ENCODE peak calls at places on chromosomes 1 and 21, in five cellular contexts. X is upper lobe of right lung, H is aorta, P is epithelial cell of esophagus, Z is body of pancreas. T is an unnamed sample.

GRCh38 chr1:8424539-8425116 is 106.7 kb downstream of the SLC45A1 start:
- DNase-seq in X (peak; percentile 66), H (peak; percentile 53), P (no peak), Z (peak; percentile 86), T (no peak)

GRCh38 chr1:78358145-78358544 is 132.6 kb upstream of the PTGFR start:
- DNase-seq in X (no peak), H (no peak), P (no peak), Z (no peak), T (no peak)

GRCh38 chr21:34843562-34843961 is 174.8 kb downstream of the CLIC6 start:
- DNase-seq in X (no peak), H (no peak), P (no peak), Z (no peak), T (no peak)

GRCh38 chr1:8015036-8015808 is 10.9 kb downstream of the ERRFI1 start:
- DNase-seq in X (no peak), H (no peak), P (peak; percentile 82), Z (peak; percentile 63), T (no peak)

GRCh38 chr21:27040738-27041137 is 73.8 kb upstream of the ADAMTS5 start:
- DNase-seq in X (no peak), H (no peak), P (peak; percentile 79), Z (no peak), T (no peak)

GRCh38 chr1:230641346-230641745 is 935 bp upstream of the COG2 start:
- DNase-seq in X (no peak), H (no peak), P (peak; percentile 42), Z (no peak), T (no peak)

GRCh38 chr1:228544021-228544850 is 57.1 kb downstream of the RNF187 start:
- DNase-seq in X (peak; percentile 17), H (no peak), P (peak; percentile 21), Z (no peak), T (no peak)

GRCh38 chr1:71916894-71917293 is 365.4 kb downstream of the NEGR1 start:
- DNase-seq in X (no peak), H (no peak), P (no peak), Z (no peak), T (no peak)

GRCh38 chr1:168512864-168513595 is 30.8 kb downstream of the XCL2 start:
- DNase-seq in X (no peak), H (no peak), P (no peak), Z (no peak), T (no peak)

GRCh38 chr1:151708891-151709290 is 7.7 kb downstream of the CELF3 start:
- DNase-seq in X (no peak), H (no peak), P (no peak), Z (no peak), T (no peak)

GRCh38 chr1:4603317-4604110 is 50.9 kb upstream of the AJAP1 start:
- DNase-seq in X (no peak), H (no peak), P (peak; percentile 4), Z (no peak), T (no peak)

GRCh38 chr1:59186656-59187055 is 110.2 kb upstream of the FGGY start:
- DNase-seq in X (no peak), H (peak; percentile 58), P (peak; percentile 25), Z (no peak), T (no peak)

GRCh38 chr1:2865571-2866414 is 64.3 kb upstream of the TTC34 start:
- DNase-seq in X (no peak), H (no peak), P (no peak), Z (no peak), T (no peak)

GRCh38 chr1:53078333-53079101 is 16.5 kb downstream of the PODN start:
- DNase-seq in X (peak; percentile 51), H (peak; percentile 40), P (no peak), Z (no peak), T (peak; percentile 59)

GRCh38 chr1:180092931-180093650 is 61.6 kb upstream of the QSOX1 start:
- DNase-seq in X (no peak), H (no peak), P (peak; percentile 21), Z (no peak), T (no peak)

GRCh38 chr1:41662061-41662655 is 177.7 kb upstream of the EDN2 start:
- DNase-seq in X (peak; percentile 85), H (peak; percentile 89), P (peak; percentile 59), Z (peak; percentile 74), T (no peak)

GRCh38 chr1:160702100-160702499 is 9.5 kb downstream of the CD48 start:
- DNase-seq in X (no peak), H (no peak), P (no peak), Z (no peak), T (no peak)

GRCh38 chr1:232385221-232385620 is 244.7 kb downstream of the SIPA1L2 start:
- DNase-seq in X (no peak), H (no peak), P (peak; percentile 53), Z (no peak), T (no peak)

GRCh38 chr21:16193758-16194606 is 464.2 kb downstream of the USP25 start:
- DNase-seq in X (peak; percentile 73), H (peak; percentile 71), P (peak; percentile 83), Z (peak; percentile 29), T (no peak)

GRCh38 chr1:37556712-37557196 is at the start of gene DNALI1:
- DNase-seq in X (peak; percentile 94), H (peak; percentile 87), P (peak; percentile 76), Z (peak; percentile 95), T (no peak)
- H3K4me3 ChIP-seq in X (peak within 1 kb of the TSS; percentile 52), H (no peak within 1 kb of the TSS), P (peak within 1 kb of the TSS; percentile 9), Z (peak within 1 kb of the TSS; percentile 37), T (no peak within 1 kb of the TSS)

DNA sequence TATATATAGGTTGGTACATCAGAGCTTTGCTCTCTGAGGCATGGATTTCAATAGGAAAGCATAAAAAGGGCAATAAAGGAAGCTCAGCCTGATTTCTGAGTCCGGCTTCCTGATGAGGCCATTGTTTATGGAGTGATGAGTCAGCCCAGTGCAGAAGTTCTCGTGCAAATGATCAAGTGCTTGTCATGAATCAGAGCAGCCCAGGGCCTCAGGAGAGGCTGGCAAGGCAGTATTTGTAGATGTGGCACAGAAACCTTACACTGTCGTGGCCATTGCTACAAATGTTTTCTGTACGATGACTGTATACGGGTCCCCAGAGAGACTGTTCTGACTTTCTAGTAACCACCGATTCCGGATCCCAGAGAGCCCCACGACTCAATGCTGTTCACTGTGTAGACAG is 26.7 kb downstream of the UMODL1 start:
- DNase-seq in X (no peak), H (peak; percentile 89), P (peak; percentile 97), Z (peak; percentile 74), T (no peak)
- H3K4me3 ChIP-seq in X (no peak overlapping the region), H (no peak overlapping the region), P (no peak overlapping the region), Z (no peak overlapping the region), T (no peak overlapping the region)

GRCh38 chr1:63861055-63861691 is 87.4 kb downstream of the ROR1 start:
- DNase-seq in X (no peak), H (no peak), P (no peak), Z (no peak), T (no peak)
- H3K4me3 ChIP-seq in X (no peak overlapping the region), H (no peak overlapping the region), P (no peak overlapping the region), Z (no peak overlapping the region), T (no peak overlapping the region)

DNA sequence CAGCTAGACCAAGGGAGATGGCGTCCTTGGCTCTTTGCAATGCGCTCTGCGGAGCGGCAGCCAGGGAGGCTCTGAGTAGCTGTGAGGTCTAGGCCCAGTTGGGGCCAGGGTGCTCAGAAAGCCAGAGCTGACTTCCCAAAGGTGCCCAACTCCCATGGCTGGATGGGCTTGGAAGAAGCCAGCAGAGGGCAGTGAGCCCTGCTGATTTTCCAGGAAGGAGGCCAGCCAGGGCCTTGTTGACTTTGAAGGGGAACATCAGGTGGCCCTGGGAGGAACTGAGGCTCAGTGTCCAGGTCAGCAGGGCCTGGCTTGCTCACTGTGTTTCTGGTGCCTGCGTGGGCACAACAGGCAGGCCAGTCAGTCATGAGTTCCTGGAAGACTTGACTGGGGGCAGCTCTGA is 27.1 kb downstream of the CDCP2 start:
- DNase-seq in X (no peak), H (no peak), P (peak; percentile 45), Z (peak; percentile 73), T (no peak)
- H3K4me3 ChIP-seq in X (no peak overlapping the region), H (no peak overlapping the region), P (no peak overlapping the region), Z (no peak overlapping the region), T (no peak overlapping the region)

DNA sequence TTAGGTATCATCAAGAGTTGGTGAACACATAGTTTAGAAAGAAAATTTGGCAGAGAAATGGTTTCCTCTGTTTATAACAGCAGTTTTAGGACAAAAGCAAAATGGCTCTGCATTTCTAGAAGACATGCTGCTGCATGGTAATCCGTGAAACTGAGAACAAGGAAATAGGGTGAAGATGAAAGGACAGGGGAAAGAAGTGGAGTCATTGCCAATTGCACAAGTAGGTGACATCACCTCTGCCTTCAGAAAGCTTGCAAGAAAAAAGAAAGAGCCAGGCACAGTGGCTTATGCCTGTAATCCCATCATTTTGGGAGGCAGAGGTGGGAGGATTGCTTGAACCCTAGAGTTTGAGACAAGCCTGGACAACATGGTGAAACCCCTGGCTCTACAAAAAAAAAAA is 217.6 kb downstream of the LMX1A start:
- DNase-seq in X (no peak), H (no peak), P (peak; percentile 84), Z (no peak), T (no peak)
- H3K4me3 ChIP-seq in X (no peak overlapping the region), H (no peak overlapping the region), P (no peak overlapping the region), Z (no peak overlapping the region), T (no peak overlapping the region)

T was measured in RWPE2.